ENCODE peak calls at places on chromosomes 3 and 15, in six cellular contexts. E is brain microvascular endothelial cell; P is fibroblast of pulmonary artery; A is CD8-positive, alpha-beta memory T cell; B is psoas muscle; W is MM.1S. U is an unnamed sample.

GRCh38 chr3:192834428-192834827 is 83.2 kb downstream of the MB21D2 start:
- DNase-seq in E (peak), P (no peak), A (no peak), B (no peak), W (no peak), U (no peak)

GRCh38 chr3:78765671-78766485 is 1001.9 kb downstream of the ROBO1 start:
- DNase-seq in E (no peak), P (no peak), A (no peak), B (no peak), W (no peak), U (no peak)

GRCh38 chr3:71010731-71011455 is 572.6 kb downstream of the FOXP1 start:
- DNase-seq in E (no peak), P (no peak), A (no peak), B (no peak), W (peak), U (peak)

GRCh38 chr3:20546636-20547035 is 360.6 kb upstream of the SGO1 start:
- DNase-seq in E (peak), P (peak), A (no peak), B (no peak), W (no peak), U (no peak)

GRCh38 chr3:123380261-123380660 is 68.6 kb downstream of the ADCY5 start:
- DNase-seq in E (no peak), P (no peak), A (no peak), B (no peak), W (no peak), U (no peak)

GRCh38 chr3:82005266-82005665 is 243.8 kb upstream of the GBE1 start:
- DNase-seq in E (no peak), P (no peak), A (no peak), B (no peak), W (no peak), U (no peak)

GRCh38 chr3:18423401-18424212 is 1.5 kb downstream of the SATB1 start:
- DNase-seq in E (peak), P (peak), A (no peak), B (no peak), W (peak), U (peak)

GRCh38 chr3:169603661-169604060 is 59.9 kb downstream of the MECOM start:
- DNase-seq in E (no peak), P (peak), A (no peak), B (no peak), W (no peak), U (no peak)

GRCh38 chr3:179732661-179733348 is 80.0 kb downstream of the USP13 start:
- DNase-seq in E (no peak), P (no peak), A (no peak), B (peak), W (no peak), U (no peak)

GRCh38 chr3:106428565-106428994 is 559.8 kb upstream of the CBLB start:
- DNase-seq in E (peak), P (peak), A (no peak), B (no peak), W (no peak), U (peak)

GRCh38 chr3:121431717-121432517 is 113.9 kb downstream of the POLQ start:
- DNase-seq in E (peak), P (peak), A (peak), B (no peak), W (peak), U (peak)

GRCh38 chr15:63045438-63046278 is 3.1 kb downstream of the TPM1 start:
- DNase-seq in E (no peak), P (no peak), A (no peak), B (no peak), W (no peak), U (no peak)

GRCh38 chr15:69017978-69018377 is 3.5 kb downstream of the NOX5 start:
- DNase-seq in E (no peak), P (no peak), A (no peak), B (no peak), W (no peak), U (no peak)

GRCh38 chr3:127396473-127396872 is 108.6 kb upstream of the PRR20G start:
- DNase-seq in E (no peak), P (no peak), A (no peak), B (no peak), W (no peak), U (no peak)

GRCh38 chr15:101100593-101101442 is 151.0 kb downstream of the CHSY1 start:
- DNase-seq in E (no peak), P (no peak), A (no peak), B (peak), W (no peak), U (no peak)

GRCh38 chr15:45100884-45101622 is 12.9 kb downstream of the DUOX2 start:
- DNase-seq in E (no peak), P (no peak), A (no peak), B (no peak), W (no peak), U (no peak)

GRCh38 chr3:185716436-185717090 is 108.3 kb downstream of the IGF2BP2 start:
- DNase-seq in E (no peak), P (peak), A (no peak), B (no peak), W (no peak), U (no peak)

GRCh38 chr3:41045491-41045890 is 153.8 kb upstream of the CTNNB1 start:
- DNase-seq in E (no peak), P (no peak), A (no peak), B (no peak), W (no peak), U (no peak)

GRCh38 chr3:71514621-71515020 is 68.9 kb downstream of the FOXP1 start:
- DNase-seq in E (no peak), P (no peak), A (no peak), B (no peak), W (no peak), U (no peak)

GRCh38 chr3:60142009-60142408 is 1092.2 kb upstream of the CFAP20DC start:
- DNase-seq in E (no peak), P (no peak), A (no peak), B (no peak), W (no peak), U (no peak)

GRCh38 chr15:69562564-69562963 is 109.9 kb downstream of the RPLP1 start:
- DNase-seq in E (no peak), P (no peak), A (no peak), B (no peak), W (no peak), U (no peak)

GRCh38 chr3:139520028-139520737 is 19.4 kb downstream of the RBP1 start:
- DNase-seq in E (peak), P (peak), A (no peak), B (peak), W (peak), U (peak)

GRCh38 chr3:114863848-114864247 is 283.2 kb downstream of the ZBTB20 start:
- DNase-seq in E (no peak), P (no peak), A (no peak), B (no peak), W (peak), U (no peak)

GRCh38 chr15:24898715-24899278 is 56.0 kb upstream of the SNRPN start:
- DNase-seq in E (no peak), P (no peak), A (no peak), B (no peak), W (no peak), U (no peak)

GRCh38 chr15:92733934-92734521 is 78.5 kb upstream of the FAM174B start:
- DNase-seq in E (no peak), P (peak), A (no peak), B (no peak), W (no peak), U (peak)

GRCh38 chr3:48698891-48699290 is 13.2 kb upstream of the NCKIPSD start:
- DNase-seq in E (no peak), P (no peak), A (no peak), B (no peak), W (no peak), U (no peak)

GRCh38 chr3:115624029-115624645 is 827 bp downstream of the GAP43 start:
- DNase-seq in E (no peak), P (no peak), A (no peak), B (no peak), W (no peak), U (no peak)

GRCh38 chr15:78951841-78952238 is 7.0 kb upstream of the CTSH start:
- DNase-seq in E (no peak), P (peak), A (no peak), B (no peak), W (no peak), U (no peak)

GRCh38 chr3:120855665-120856437 is 52.2 kb upstream of the STXBP5L start:
- DNase-seq in E (peak), P (peak), A (no peak), B (no peak), W (no peak), U (no peak)

GRCh38 chr3:186053954-186054353 is 54.9 kb downstream of the ETV5 start:
- DNase-seq in E (peak), P (peak), A (no peak), B (no peak), W (no peak), U (no peak)

GRCh38 chr15:62253294-62253693 is 88.2 kb upstream of the C2CD4B start:
- DNase-seq in E (no peak), P (peak), A (no peak), B (no peak), W (no peak), U (no peak)

GRCh38 chr3:131328739-131329138 is 52.8 kb upstream of the NUDT16 start:
- DNase-seq in E (no peak), P (no peak), A (no peak), B (no peak), W (no peak), U (no peak)

DNA sequence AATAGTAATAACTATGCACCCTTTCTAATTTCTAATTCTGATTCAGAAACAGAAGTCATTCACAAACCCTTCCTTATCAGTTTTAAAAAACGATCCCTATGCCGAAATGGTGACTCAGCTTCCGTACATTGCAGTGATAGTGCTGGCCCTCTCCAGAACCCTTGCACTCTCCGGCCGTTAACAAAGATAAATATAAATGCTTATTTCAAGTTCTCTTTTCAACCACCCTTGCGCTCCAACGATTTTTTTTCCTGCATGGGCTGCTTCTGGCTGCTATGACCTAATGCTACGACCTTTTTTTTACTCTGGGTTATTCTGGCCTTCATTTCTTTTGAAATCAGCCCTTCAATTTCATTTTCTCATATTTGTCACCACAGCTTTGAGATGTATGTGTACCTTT is 646.2 kb downstream of the NTRK3 start:
- DNase-seq in E (peak), P (peak), A (no peak), B (no peak), W (no peak), U (no peak)
- H3K4me3 ChIP-seq in E (no peak), P (peak), A (no peak), B (no peak), W (no peak), U (no peak)

GRCh38 chr3:37537914-37538691 is 323.6 kb upstream of the CTDSPL start:
- DNase-seq in E (no peak), P (peak), A (no peak), B (no peak), W (no peak), U (no peak)
- H3K4me3 ChIP-seq in E (no peak), P (no peak), A (no peak), B (no peak), W (no peak), U (no peak)

GRCh38 chr3:17059966-17060560 is 175.3 kb downstream of the PLCL2 start:
- DNase-seq in E (no peak), P (no peak), A (no peak), B (no peak), W (no peak), U (no peak)
- H3K4me3 ChIP-seq in E (no peak), P (no peak), A (no peak), B (no peak), W (no peak), U (no peak)

DNA sequence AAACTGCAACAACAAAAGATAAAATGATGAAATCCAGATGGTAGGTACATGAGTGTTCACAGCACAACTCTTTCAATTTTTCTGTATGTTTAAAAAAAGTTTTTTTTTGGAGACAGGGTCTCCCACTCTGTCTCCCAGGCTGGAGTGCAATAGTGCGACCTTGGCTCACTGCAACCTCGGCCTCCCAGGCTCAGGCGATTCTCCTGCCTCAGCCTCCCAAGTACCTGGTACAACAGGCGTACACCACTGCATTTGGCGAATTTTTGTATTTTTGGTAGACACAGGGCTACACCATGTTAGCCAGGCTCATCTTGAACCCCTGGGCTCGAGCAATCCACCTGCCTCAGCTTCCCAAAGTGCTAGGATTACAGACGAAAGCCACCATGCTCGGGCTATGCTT is 18.6 kb downstream of the LRRFIP2 start:
- DNase-seq in E (no peak), P (no peak), A (no peak), B (no peak), W (no peak), U (no peak)
- H3K4me3 ChIP-seq in E (no peak), P (no peak), A (no peak), B (no peak), W (no peak), U (no peak)

GRCh38 chr3:69091389-69092029 is 6.8 kb downstream of the ARL6IP5 start:
- DNase-seq in E (no peak), P (no peak), A (no peak), B (no peak), W (peak), U (no peak)

GRCh38 chr3:69088033-69088432 is 3.3 kb downstream of the ARL6IP5 start:
- DNase-seq in E (no peak), P (peak), A (no peak), B (no peak), W (peak), U (no peak)

GRCh38 chr3:69087030-69087791 is 2.5 kb downstream of the ARL6IP5 start:
- DNase-seq in E (no peak), P (no peak), A (no peak), B (no peak), W (peak), U (no peak)

GRCh38 chr3:69092030-69092513 is 7.3 kb downstream of the ARL6IP5 start:
- DNase-seq in E (no peak), P (no peak), A (no peak), B (no peak), W (peak), U (peak)

GRCh38 chr3:69090021-69090420 is 5.3 kb downstream of the ARL6IP5 start:
- DNase-seq in E (peak), P (peak), A (no peak), B (no peak), W (no peak), U (no peak)
- H3K4me3 ChIP-seq in E (no peak), P (no peak), A (peak), B (peak), W (peak), U (peak)

DNA sequence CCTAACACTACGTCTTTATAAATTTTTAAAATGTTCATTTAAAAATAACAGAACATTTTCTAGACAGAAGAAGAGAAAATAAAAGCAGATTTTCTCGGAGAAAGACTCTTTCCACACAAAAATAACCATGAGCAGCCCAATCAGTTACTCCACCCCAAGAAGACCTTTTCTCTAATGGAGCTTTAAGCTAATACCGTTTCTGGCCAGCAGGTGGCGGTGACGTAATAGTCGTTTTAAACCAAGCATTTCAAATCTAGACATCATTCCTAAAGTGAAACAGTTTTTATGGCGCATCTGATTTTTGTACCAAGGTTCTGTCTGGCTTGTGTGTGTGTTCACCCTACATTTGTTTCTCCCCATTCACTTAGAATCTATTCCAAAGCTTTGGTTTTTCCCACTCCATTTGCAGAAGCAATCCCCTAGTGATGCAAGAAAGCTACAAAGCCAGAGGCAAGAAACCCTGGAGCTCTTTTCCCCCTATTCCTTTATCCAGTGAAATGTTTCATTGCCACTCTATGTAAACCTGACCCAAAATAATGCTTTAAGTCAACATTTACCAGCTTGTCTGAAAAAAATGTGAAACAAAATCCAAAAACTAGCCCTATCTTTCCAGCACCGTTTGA is 336.7 kb upstream of the IGF1R start:
- DNase-seq in E (peak), P (peak), A (peak), B (peak), W (peak), U (peak)
- H3K4me3 ChIP-seq in E (no peak), P (no peak), A (no peak), B (no peak), W (peak), U (no peak)